ENCODE peak calls at places on chromosomes 5 and 9, in six cellular contexts. N is neuronal stem cell, T is mesendoderm, E is IMR-90, Z is H1, B is mesenchymal stem cell. H is an unnamed sample.

GRCh38 chr9:137439158-137439714 is 1.9 kb downstream of the ENTPD8 start:
- DNase-seq in N (no peak), T (no peak), E (no peak), Z (no peak), B (no peak), H (no peak)

GRCh38 chr5:172559004-172559932 is 81.8 kb upstream of the NEURL1B start:
- DNase-seq in N (no peak), T (no peak), E (peak; percentile 89), Z (no peak), B (peak; percentile 87), H (no peak)

GRCh38 chr5:123549256-123549904 is 37.4 kb downstream of the CSNK1G3 start:
- DNase-seq in N (no peak), T (no peak), E (no peak), Z (no peak), B (no peak), H (no peak)

GRCh38 chr5:136249678-136250266 is 56.8 kb upstream of the SMIM32 start:
- DNase-seq in N (peak; percentile 54), T (peak; percentile 71), E (peak; percentile 70), Z (peak; percentile 33), B (peak; percentile 68), H (peak; percentile 66)

GRCh38 chr5:91384671-91385430 is 1.7 kb upstream of the ARRDC3 start:
- DNase-seq in N (peak; percentile 81), T (peak; percentile 93), E (peak; percentile 91), Z (no peak), B (peak; percentile 90), H (no peak)

GRCh38 chr9:14080940-14081621 is 232.9 kb downstream of the NFIB start:
- DNase-seq in N (no peak), T (no peak), E (peak; percentile 48), Z (no peak), B (peak; percentile 16), H (no peak)

GRCh38 chr5:63055421-63055820 is 476.8 kb downstream of the LRRC70 start:
- DNase-seq in N (peak; percentile 21), T (peak; percentile 64), E (no peak), Z (no peak), B (no peak), H (no peak)

GRCh38 chr5:86525623-86526022 is 92.1 kb upstream of the COX7C start:
- DNase-seq in N (no peak), T (no peak), E (no peak), Z (no peak), B (no peak), H (no peak)

GRCh38 chr5:110865400-110866094 is 126.7 kb downstream of the SLC25A46 start:
- DNase-seq in N (peak; percentile 37), T (peak; percentile 84), E (peak; percentile 41), Z (peak; percentile 25), B (peak; percentile 31), H (peak; percentile 73)

GRCh38 chr9:79020266-79020665 is 551.5 kb upstream of the TLE4 start:
- DNase-seq in N (no peak), T (no peak), E (no peak), Z (no peak), B (no peak), H (no peak)

GRCh38 chr5:9051779-9052178 is 494.1 kb downstream of the SEMA5A start:
- DNase-seq in N (no peak), T (no peak), E (no peak), Z (no peak), B (no peak), H (no peak)

GRCh38 chr5:96432245-96433065 is 593 bp downstream of the PCSK1 start:
- DNase-seq in N (no peak), T (peak; percentile 78), E (no peak), Z (no peak), B (no peak), H (peak; percentile 63)

GRCh38 chr9:114906922-114907571 is 23.3 kb downstream of the TNFSF8 start:
- DNase-seq in N (peak; percentile 51), T (peak; percentile 96), E (peak; percentile 61), Z (peak; percentile 63), B (peak; percentile 68), H (peak; percentile 87)

GRCh38 chr5:120139039-120139438 is 325.1 kb upstream of the PRR16 start:
- DNase-seq in N (no peak), T (no peak), E (peak; percentile 99), Z (no peak), B (peak; percentile 100), H (no peak)

GRCh38 chr9:13569706-13570423 is 290.4 kb upstream of the MPDZ start:
- DNase-seq in N (no peak), T (no peak), E (no peak), Z (no peak), B (no peak), H (no peak)

GRCh38 chr5:90473321-90474234 is 993 bp downstream of the MBLAC2 start:
- DNase-seq in N (no peak), T (peak; percentile 64), E (peak; percentile 18), Z (no peak), B (peak; percentile 73), H (peak; percentile 59)

GRCh38 chr5:103889500-103890209 is 327.1 kb upstream of the NUDT12 start:
- DNase-seq in N (no peak), T (no peak), E (no peak), Z (no peak), B (no peak), H (no peak)

GRCh38 chr5:51378778-51379652 is 4.2 kb upstream of the ISL1 start:
- DNase-seq in N (peak; percentile 45), T (peak; percentile 66), E (no peak), Z (no peak), B (peak; percentile 73), H (peak; percentile 63)

GRCh38 chr5:20559845-20560244 is 571.8 kb upstream of the CDH18 start:
- DNase-seq in N (no peak), T (no peak), E (no peak), Z (no peak), B (no peak), H (no peak)

GRCh38 chr9:89929721-89930480 is 325.1 kb downstream of the GADD45G start:
- DNase-seq in N (no peak), T (no peak), E (peak; percentile 24), Z (no peak), B (peak; percentile 40), H (no peak)

GRCh38 chr5:124289122-124289521 is 457.3 kb downstream of the ZNF608 start:
- DNase-seq in N (no peak), T (no peak), E (no peak), Z (no peak), B (no peak), H (no peak)

GRCh38 chr9:71941060-71941568 is 29.7 kb downstream of the C9orf85 start:
- DNase-seq in N (no peak), T (no peak), E (peak; percentile 60), Z (no peak), B (no peak), H (no peak)

GRCh38 chr5:178474562-178475184 is 115.5 kb downstream of the COL23A1 start:
- DNase-seq in N (no peak), T (peak; percentile 55), E (no peak), Z (no peak), B (no peak), H (no peak)

GRCh38 chr5:111583761-111584203 is 71.4 kb upstream of the STARD4 start:
- DNase-seq in N (no peak), T (no peak), E (peak; percentile 5), Z (no peak), B (peak; percentile 65), H (no peak)

GRCh38 chr9:77569335-77569734 is 78.8 kb downstream of the GNA14 start:
- DNase-seq in N (no peak), T (no peak), E (no peak), Z (no peak), B (no peak), H (no peak)

GRCh38 chr9:107636596-107637405 is 147.2 kb upstream of the KLF4 start:
- DNase-seq in N (no peak), T (no peak), E (peak; percentile 33), Z (no peak), B (peak; percentile 63), H (no peak)

GRCh38 chr9:22067196-22067595 is 58.1 kb upstream of the CDKN2B start:
- DNase-seq in N (no peak), T (no peak), E (peak; percentile 48), Z (no peak), B (no peak), H (no peak)

GRCh38 chr9:129567842-129568559 is 52.9 kb downstream of the C9orf50 start:
- DNase-seq in N (no peak), T (peak; percentile 89), E (peak; percentile 70), Z (no peak), B (peak; percentile 68), H (peak; percentile 86)
- H2BK120ac ChIP-seq in N (peak overlapping the region; percentile 98), T (no peak overlapping the region), E (peak overlapping the region; percentile 12), Z (no peak overlapping the region), B (peak overlapping the region; percentile 99), H (no peak overlapping the region)

GRCh38 chr5:116361171-116361967 is 213.3 kb downstream of the SEMA6A start:
- DNase-seq in N (peak; percentile 58), T (peak; percentile 87), E (no peak), Z (peak; percentile 49), B (peak; percentile 46), H (peak; percentile 87)

GRCh38 chr5:116358911-116359418 is 215.7 kb downstream of the SEMA6A start:
- DNase-seq in N (no peak), T (no peak), E (no peak), Z (no peak), B (no peak), H (no peak)

GRCh38 chr5:116360008-116360853 is 214.4 kb downstream of the SEMA6A start:
- DNase-seq in N (no peak), T (no peak), E (no peak), Z (no peak), B (no peak), H (no peak)

GRCh38 chr5:116358015-116358523 is 216.6 kb downstream of the SEMA6A start:
- DNase-seq in N (no peak), T (no peak), E (no peak), Z (no peak), B (no peak), H (no peak)

DNA sequence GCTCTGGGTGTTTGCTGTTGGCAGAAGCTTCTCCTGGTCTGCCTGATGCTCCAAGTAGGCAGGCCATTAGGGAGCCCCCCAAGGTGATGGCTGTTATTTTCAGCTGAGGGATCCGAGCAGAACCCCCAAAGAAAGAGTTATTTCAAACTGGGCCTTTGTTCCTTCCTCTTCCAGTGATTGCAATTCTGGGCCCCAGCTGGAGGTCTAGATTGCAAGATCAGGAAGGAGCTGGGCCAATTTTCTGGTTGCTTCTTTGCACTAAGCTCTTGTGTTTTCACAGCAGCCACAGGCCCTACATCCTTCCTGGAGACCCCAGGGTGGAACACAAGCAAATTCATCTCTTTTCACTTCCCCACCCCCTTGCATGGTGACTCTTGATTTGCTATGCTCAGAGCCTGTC is 215.0 kb downstream of the SEMA6A start:
- DNase-seq in N (no peak), T (peak; percentile 25), E (no peak), Z (no peak), B (no peak), H (no peak)
- H3K9ac ChIP-seq in N (no peak overlapping the region), T (no peak overlapping the region), E (no peak overlapping the region), Z (no peak overlapping the region), B (no peak overlapping the region), H (no peak overlapping the region)

DNA sequence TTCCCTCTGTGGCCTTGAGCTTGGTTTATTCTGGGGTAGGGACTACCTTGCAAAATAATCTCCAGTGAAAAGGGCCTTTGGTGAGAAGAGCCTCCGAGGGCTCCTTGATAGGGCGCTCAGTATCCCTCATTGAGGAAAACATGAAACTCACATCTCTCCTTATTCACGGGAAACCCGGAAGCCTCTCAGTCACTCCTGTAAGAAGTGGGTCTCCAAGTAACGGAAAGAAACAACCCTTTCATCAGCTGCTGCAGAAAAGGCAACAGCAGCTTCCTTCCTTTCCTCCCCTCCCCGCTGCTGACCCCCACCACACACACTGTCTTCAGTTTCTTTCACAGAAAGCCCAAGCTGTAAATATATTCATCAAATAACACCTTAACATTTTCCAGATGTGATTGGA is 81.5 kb downstream of the C9orf152 start:
- DNase-seq in N (no peak), T (peak; percentile 28), E (no peak), Z (no peak), B (peak; percentile 79), H (no peak)
- H2BK120ac ChIP-seq in N (no peak overlapping the region), T (no peak overlapping the region), E (peak overlapping the region; percentile 69), Z (no peak overlapping the region), B (peak overlapping the region; percentile 66), H (no peak overlapping the region)

GRCh38 chr5:2038337-2039179 is 155.8 kb upstream of the IRX4 start:
- DNase-seq in N (peak; percentile 92), T (peak; percentile 94), E (peak; percentile 3), Z (peak; percentile 80), B (peak; percentile 5), H (peak; percentile 96)
- H3K9ac ChIP-seq in N (peak overlapping the region; percentile 85), T (peak overlapping the region; percentile 50), E (no peak overlapping the region), Z (no peak overlapping the region), B (peak overlapping the region; percentile 51), H (no peak overlapping the region)

H was measured in H9.